ENCODE peak calls at places on chromosomes 7 and 10, in six cellular contexts. W, Z, Q, K, Y and E are unnamed samples.
A peak's percentile ranks its signal among the peaks of the same experiment; 100 is the strongest.

GRCh38 chr7:75776295-75776971 is 4.4 kb upstream of the CCL26 start:
- DNase-seq in Y (no peak), K (no peak), Q (no peak), Z (peak; percentile 59), W (no peak), E (no peak)

GRCh38 chr10:98047009-98047741 is 16.8 kb upstream of the CRTAC1 start:
- DNase-seq in K (no peak), Y (no peak), Q (no peak), W (peak; percentile 54), Z (no peak), E (no peak)

GRCh38 chr7:75718390-75719031 is 20.2 kb downstream of the HIP1 start:
- DNase-seq in W (no peak), K (no peak), Z (no peak), Q (no peak), Y (no peak), E (no peak)

GRCh38 chr7:80312139-80312661 is 177.6 kb downstream of the GNAI1 start:
- DNase-seq in W (peak; percentile 63), Q (no peak), Y (no peak), Z (peak; percentile 79), K (no peak), E (no peak)

GRCh38 chr10:69311309-69311708 is 33.0 kb downstream of the HK1 start:
- DNase-seq in K (no peak), Z (no peak), Y (no peak), Q (no peak), W (no peak), E (no peak)

GRCh38 chr7:24668922-24669635 is 88.2 kb downstream of the GSDME start:
- DNase-seq in W (peak; percentile 55), Y (no peak), K (no peak), Q (no peak), Z (peak; percentile 32), E (no peak)

GRCh38 chr7:69814421-69814962 is 216.2 kb downstream of the AUTS2 start:
- DNase-seq in W (no peak), Z (no peak), K (no peak), Y (no peak), Q (no peak), E (no peak)

GRCh38 chr10:50511512-50512213 is 112.1 kb downstream of the SGMS1 start:
- DNase-seq in Y (no peak), Z (peak; percentile 65), K (no peak), Q (peak; percentile 47), W (no peak), E (no peak)

GRCh38 chr7:149753370-149754233 is 19.8 kb downstream of the ZNF467 start:
- DNase-seq in Z (peak; percentile 65), K (no peak), Q (peak; percentile 36), Y (no peak), W (peak; percentile 73), E (no peak)

GRCh38 chr10:87550741-87551140 is 46.0 kb downstream of the MINPP1 start:
- DNase-seq in Z (no peak), W (no peak), Y (no peak), K (no peak), Q (no peak), E (no peak)

GRCh38 chr10:74145133-74145532 is 5.5 kb downstream of the AP3M1 start:
- DNase-seq in K (peak; percentile 17), Y (no peak), W (no peak), Q (no peak), Z (no peak), E (no peak)

GRCh38 chr7:86947956-86948355 is 111.5 kb downstream of the ELAPOR2 start:
- DNase-seq in Y (no peak), K (no peak), W (no peak), Q (no peak), Z (no peak), E (no peak)

GRCh38 chr7:15848362-15848761 is 161.9 kb upstream of the MEOX2 start:
- DNase-seq in Q (no peak), Z (no peak), W (no peak), K (no peak), Y (no peak), E (no peak)

GRCh38 chr7:79093421-79093820 is 360.0 kb downstream of the MAGI2 start:
- DNase-seq in Q (no peak), K (no peak), Z (no peak), W (no peak), Y (no peak), E (no peak)

GRCh38 chr10:102334106-102334505 is 61.4 kb upstream of the NFKB2 start:
- DNase-seq in Z (no peak), Q (no peak), Y (no peak), W (no peak), K (no peak), E (no peak)

GRCh38 chr7:119842786-119843185 is 430.2 kb upstream of the KCND2 start:
- DNase-seq in Y (no peak), Z (no peak), Q (no peak), W (no peak), K (no peak), E (no peak)

GRCh38 chr7:83162402-83163256 is at the start of gene PCLO:
- DNase-seq in Z (peak; percentile 92), K (peak; percentile 87), W (peak; percentile 94), Y (no peak), Q (peak; percentile 92), E (no peak)
- TF ChIP-seq POLR2A in Z (peak; percentile 79), K (peak; percentile 75), W (peak; percentile 73), Y (no peak), Q (peak; percentile 55), E (no peak)

DNA sequence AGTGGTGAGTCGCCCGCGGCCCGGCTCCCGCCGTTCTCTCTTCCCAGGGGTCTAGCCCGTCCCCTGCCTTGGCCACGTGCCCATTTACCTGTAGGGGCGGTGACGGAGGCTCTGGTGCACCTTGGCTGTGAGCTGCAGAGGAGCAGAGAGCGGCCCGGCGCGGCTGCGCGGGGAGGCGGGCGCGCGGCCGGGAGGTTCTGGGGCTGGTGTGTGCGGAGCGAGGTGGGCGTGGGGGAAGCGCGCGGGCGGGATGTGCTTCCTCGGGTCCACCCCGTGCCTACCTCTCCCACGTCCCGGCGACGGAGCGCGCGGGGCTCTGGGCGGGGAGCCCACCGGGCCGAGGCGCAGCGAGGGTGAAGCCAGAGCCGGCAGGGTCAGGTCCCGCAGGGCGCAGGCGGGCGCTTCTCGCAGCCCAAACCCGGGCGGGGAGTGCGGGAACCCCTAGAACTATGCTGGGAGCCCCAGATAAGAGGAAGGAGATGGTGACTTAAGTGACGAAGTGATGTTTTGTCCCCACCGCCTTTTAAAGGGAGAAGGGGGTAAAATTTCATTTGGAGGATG is 430 bp downstream of the UPP1 start:
- DNase-seq in W (no peak), K (peak; percentile 35), Q (no peak), Z (no peak), Y (peak; percentile 63), E (no peak)
- TF ChIP-seq POLR2A in W (no peak), K (no peak), Q (no peak), Z (no peak), Y (no peak), E (no peak)

DNA sequence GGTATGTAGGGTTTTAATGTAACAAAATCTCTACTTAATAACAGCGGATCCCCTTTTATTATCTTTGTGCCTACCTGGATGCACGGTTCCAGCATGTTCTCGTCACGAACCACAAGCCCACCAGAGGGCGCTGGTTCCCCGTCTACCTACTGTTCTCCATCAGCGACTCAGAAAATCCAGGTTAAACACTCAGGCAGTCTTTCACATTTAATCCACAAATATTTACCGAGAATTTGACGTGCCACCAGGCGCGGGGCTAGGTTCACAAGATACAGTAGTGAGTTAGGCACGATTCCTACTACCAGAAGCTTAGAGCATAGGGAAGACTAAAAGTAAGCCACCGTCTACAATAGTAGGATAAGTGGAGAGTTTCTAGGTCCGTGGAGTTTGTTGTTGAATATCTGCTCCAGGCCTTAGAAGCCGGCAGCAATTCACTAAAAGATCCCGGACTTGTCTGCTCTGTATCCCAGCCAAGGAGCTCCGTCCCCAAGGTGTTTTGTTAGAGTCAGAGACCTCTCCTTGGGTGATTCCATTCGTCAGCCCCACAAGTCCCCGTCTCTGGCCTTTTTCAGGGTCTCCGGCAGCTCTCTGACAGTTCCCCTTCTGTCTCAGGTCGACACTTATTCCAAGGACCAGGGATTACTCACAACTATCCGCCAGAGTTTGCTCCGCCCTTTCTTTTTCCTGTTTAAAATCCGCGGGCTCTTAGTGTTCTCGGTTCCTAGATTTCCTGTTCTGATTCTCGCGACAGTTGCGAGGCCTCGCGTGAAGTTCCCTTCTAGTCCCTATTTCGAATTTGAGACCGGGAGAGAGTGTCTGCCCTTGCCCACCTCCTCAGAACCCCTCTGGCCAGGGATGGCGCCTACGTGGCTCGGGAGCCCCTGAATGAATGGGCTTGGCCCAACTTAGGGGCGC is 1.5 kb upstream of the KAZALD1 start:
- DNase-seq in W (peak; percentile 98), Q (peak; percentile 98), K (peak; percentile 91), Z (peak; percentile 95), Y (peak; percentile 73), E (peak; percentile 95)
- TF ChIP-seq POLR2A in W (no peak), Q (peak; percentile 37), K (no peak), Z (no peak), Y (no peak), E (no peak)

GRCh38 chr10:99917963-99918825 is 91.6 kb downstream of the DNMBP start:
- DNase-seq in Q (no peak), K (peak; percentile 22), W (peak; percentile 68), Y (no peak), Z (peak; percentile 56), E (no peak)

GRCh38 chr10:99924451-99924850 is 85.3 kb downstream of the DNMBP start:
- DNase-seq in Z (no peak), Q (no peak), K (no peak), Y (no peak), W (no peak), E (no peak)

GRCh38 chr10:99920486-99920885 is 89.3 kb downstream of the DNMBP start:
- DNase-seq in Z (no peak), Y (no peak), Q (no peak), K (no peak), W (no peak), E (no peak)

GRCh38 chr10:99921948-99922347 is 87.8 kb downstream of the DNMBP start:
- DNase-seq in Z (peak; percentile 31), W (no peak), K (no peak), Q (peak; percentile 71), Y (no peak), E (no peak)

DNA sequence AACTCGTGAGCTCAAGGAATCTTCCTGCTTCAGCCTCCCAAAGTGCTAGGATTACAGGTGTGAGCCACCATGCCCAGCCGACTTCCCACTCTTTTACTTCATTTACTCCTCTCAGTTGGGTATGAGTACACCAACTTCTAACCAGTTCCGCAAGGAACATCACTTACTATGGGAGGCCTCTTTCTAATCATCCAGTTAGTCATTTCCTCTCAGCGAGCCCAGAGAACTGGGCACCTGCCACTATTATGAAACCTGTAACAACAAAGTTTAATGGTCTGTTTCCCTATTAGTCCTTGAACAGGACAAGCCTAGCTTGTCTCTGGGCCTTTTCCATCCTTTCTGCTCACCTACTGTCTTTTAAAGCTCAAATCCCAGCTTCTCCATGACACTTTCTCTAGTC is 88.8 kb downstream of the DNMBP start:
- DNase-seq in Q (no peak), K (no peak), Z (no peak), Y (no peak), W (no peak), E (no peak)
- TF ChIP-seq POLR2A in Q (no peak), K (no peak), Z (no peak), Y (no peak), W (no peak), E (no peak)